ENCODE peak calls at places on chromosomes 12 and 14, in ten cellular contexts. P, C, D, B, W, F, S, K, R and O are unnamed samples. For H3K4me1, the result is how much of the 10 kb centered on the place peaks cover.

GRCh38 chr14:58243790-58244555 is 670 bp upstream of the PSMA3 start:
- DNase-seq in P (no peak), C (peak), D (no peak), B (peak), W (no peak), F (no peak), S (peak), K (no peak), R (no peak), O (no peak)

GRCh38 chr14:35365130-35366047 is 39.2 kb downstream of the NFKBIA start:
- DNase-seq in P (peak), C (peak), D (peak), B (peak), W (no peak), F (no peak), S (peak), K (peak), R (no peak), O (peak)

GRCh38 chr12:111819191-111820158 is 22.6 kb upstream of the MAPKAPK5 start:
- DNase-seq in P (no peak), C (no peak), D (peak), B (no peak), W (no peak), F (no peak), S (no peak), K (no peak), R (no peak), O (no peak)

GRCh38 chr12:75438052-75438754 is 42.4 kb upstream of the GLIPR1 start:
- DNase-seq in P (no peak), C (no peak), D (no peak), B (no peak), W (no peak), F (no peak), S (no peak), K (no peak), R (no peak), O (no peak)

GRCh38 chr14:87343641-87344040 is 649.3 kb downstream of the GALC start:
- DNase-seq in P (no peak), C (no peak), D (no peak), B (no peak), W (no peak), F (no peak), S (no peak), K (no peak), R (no peak), O (no peak)

GRCh38 chr12:130026608-130027176 is 122.9 kb upstream of the TMEM132D start:
- DNase-seq in P (no peak), C (peak), D (peak), B (no peak), W (no peak), F (no peak), S (no peak), K (no peak), R (no peak), O (peak)

GRCh38 chr14:80926706-80927384 is 14.7 kb downstream of the CEP128 start:
- DNase-seq in P (no peak), C (no peak), D (peak), B (no peak), W (no peak), F (no peak), S (no peak), K (no peak), R (peak), O (no peak)

GRCh38 chr12:12086975-12087692 is 16.4 kb downstream of the BCL2L14 start:
- DNase-seq in P (no peak), C (no peak), D (no peak), B (no peak), W (no peak), F (no peak), S (no peak), K (no peak), R (no peak), O (no peak)

GRCh38 chr14:52117433-52117832 is 48.6 kb upstream of the NID2 start:
- DNase-seq in P (no peak), C (no peak), D (no peak), B (no peak), W (no peak), F (no peak), S (no peak), K (no peak), R (peak), O (no peak)

GRCh38 chr12:57521475-57522018 is 1.1 kb upstream of the MBD6 start:
- DNase-seq in P (peak), C (peak), D (peak), B (no peak), W (no peak), F (peak), S (no peak), K (no peak), R (peak), O (peak)

GRCh38 chr14:35915185-35915584 is 89.0 kb downstream of the BRMS1L start:
- DNase-seq in P (no peak), C (no peak), D (no peak), B (no peak), W (no peak), F (no peak), S (no peak), K (no peak), R (no peak), O (no peak)

GRCh38 chr12:110320548-110320947 is 39.5 kb downstream of the ATP2A2 start:
- DNase-seq in P (no peak), C (no peak), D (no peak), B (no peak), W (no peak), F (no peak), S (no peak), K (no peak), R (no peak), O (no peak)

GRCh38 chr12:4032906-4033628 is 159.9 kb upstream of the PARP11 start:
- DNase-seq in P (no peak), C (no peak), D (peak), B (no peak), W (no peak), F (no peak), S (no peak), K (no peak), R (no peak), O (peak)

GRCh38 chr14:33916663-33917565 is 34.0 kb downstream of the EGLN3 start:
- DNase-seq in P (peak), C (peak), D (peak), B (no peak), W (no peak), F (no peak), S (no peak), K (no peak), R (no peak), O (no peak)

GRCh38 chr14:20516921-20517320 is 11.6 kb downstream of the RNASE10 start:
- DNase-seq in P (no peak), C (no peak), D (no peak), B (no peak), W (no peak), F (no peak), S (no peak), K (no peak), R (no peak), O (peak)

GRCh38 chr14:22177870-22178269 is 411.2 kb downstream of the DAD1 start:
- DNase-seq in P (no peak), C (no peak), D (no peak), B (no peak), W (no peak), F (no peak), S (no peak), K (no peak), R (no peak), O (no peak)
- H3K4me3 ChIP-seq in P (no peak), C (no peak), D (no peak), B (no peak), W (no peak), F (no peak), S (no peak), K (no peak), R (no peak), O (no peak)

GRCh38 chr12:124795081-124795948 is 68.3 kb downstream of the SCARB1 start:
- DNase-seq in P (no peak), C (no peak), D (no peak), B (no peak), W (no peak), F (no peak), S (no peak), K (no peak), R (no peak), O (no peak)

GRCh38 chr12:124796303-124796957 is 67.2 kb downstream of the SCARB1 start:
- DNase-seq in P (no peak), C (no peak), D (no peak), B (no peak), W (no peak), F (no peak), S (no peak), K (no peak), R (no peak), O (no peak)

GRCh38 chr12:124800506-124800905 is 63.2 kb downstream of the SCARB1 start:
- DNase-seq in P (no peak), C (no peak), D (no peak), B (no peak), W (no peak), F (no peak), S (no peak), K (no peak), R (no peak), O (no peak)

GRCh38 chr12:124792961-124793441 is 70.7 kb downstream of the SCARB1 start:
- DNase-seq in P (no peak), C (no peak), D (no peak), B (no peak), W (no peak), F (no peak), S (no peak), K (no peak), R (no peak), O (no peak)

DNA sequence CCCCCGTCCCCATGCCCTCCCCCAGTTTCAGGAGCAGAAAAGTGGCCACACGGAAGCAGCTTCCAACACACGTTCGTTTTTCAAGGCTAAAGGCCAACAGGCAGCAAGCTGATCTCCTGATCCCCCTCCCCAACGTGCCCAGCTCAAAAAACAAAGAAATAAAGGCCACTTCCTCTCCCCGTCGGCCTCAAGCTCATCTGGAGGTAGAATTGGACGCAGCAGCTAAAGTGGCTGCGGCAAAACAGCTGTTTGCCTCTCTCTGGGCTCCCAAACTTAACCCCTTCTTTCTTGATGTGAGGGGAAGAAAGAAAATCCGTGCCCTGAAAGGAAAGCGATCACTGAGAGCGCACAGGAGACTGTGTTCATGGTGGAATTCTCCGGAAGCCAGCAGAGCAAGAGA is 66.3 kb downstream of the SCARB1 start:
- DNase-seq in P (no peak), C (no peak), D (no peak), B (no peak), W (no peak), F (no peak), S (no peak), K (no peak), R (no peak), O (no peak)
- H3K4me1 ChIP-seq in P (under half), C (under half), D (under half), B (under half), W (under half), F (under half), S (under half), K (under half), R (under half), O (under half)

GRCh38 chr12:10388611-10389010 is 1.2 kb downstream of the KLRK1 start:
- DNase-seq in P (no peak), C (no peak), D (no peak), B (no peak), W (no peak), F (no peak), S (no peak), K (no peak), R (no peak), O (no peak)
- H3K4me3 ChIP-seq in P (no peak), C (no peak), D (no peak), B (no peak), W (no peak), F (no peak), S (no peak), K (peak), R (no peak), O (no peak)

DNA sequence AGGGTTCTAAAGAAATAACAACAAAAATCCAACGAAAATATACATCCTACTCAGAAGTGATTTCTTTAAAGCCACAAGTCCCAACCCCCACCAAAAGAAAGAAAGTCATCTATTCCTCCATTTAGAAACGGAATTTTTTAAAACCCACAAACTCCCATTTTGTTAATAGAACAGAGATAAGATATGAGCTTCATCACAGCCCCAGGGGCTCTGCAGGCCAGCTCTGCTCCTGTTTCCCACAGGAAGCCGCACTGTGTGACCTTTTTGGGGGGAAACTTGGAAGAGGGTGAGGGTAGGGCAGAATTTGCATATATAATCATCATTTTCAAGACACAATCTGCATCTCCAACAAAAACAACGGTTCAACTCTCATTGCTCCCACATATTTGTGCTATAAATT is 2.8 kb downstream of the FBXL14 start:
- DNase-seq in P (no peak), C (no peak), D (peak), B (no peak), W (no peak), F (no peak), S (no peak), K (no peak), R (no peak), O (no peak)
- H3K4me1 ChIP-seq in P (under half), C (under half), D (under half), B (under half), W (under half), F (half or more), S (under half), K (half or more), R (under half), O (half or more)